ENCODE peak calls at places on chromosomes 13 and 19, in four cellular contexts. F is CD8-positive, alpha-beta T cell; I is ascending aorta; H is pancreas. S is an unnamed sample. For H3K4me1, the result is how much of the 10 kb centered on the place peaks cover.

GRCh38 chr19:55373993-55374757 is 2.5 kb upstream of the TMEM190 start:
- DNase-seq in I (no peak), H (no peak), F (no peak), S (no peak)

GRCh38 chr13:68064371-68064770 is 834.2 kb upstream of the PCDH9 start:
- DNase-seq in H (no peak), I (no peak), F (no peak), S (no peak)

GRCh38 chr19:41930322-41930722 is 2.1 kb upstream of the ERFL start:
- DNase-seq in I (no peak), F (no peak), H (no peak), S (no peak)

GRCh38 chr19:18441804-18442788 is 4.2 kb upstream of the ISYNA1 start:
- DNase-seq in I (no peak), H (no peak), F (no peak), S (no peak)

GRCh38 chr13:59658027-59658735 is 505.5 kb downstream of the DIAPH3 start:
- DNase-seq in H (no peak), F (no peak), I (no peak), S (no peak)

GRCh38 chr13:22240716-22241115 is 569.8 kb downstream of the FGF9 start:
- DNase-seq in F (no peak), I (no peak), H (no peak), S (no peak)

GRCh38 chr13:82615043-82615442 is 1267.2 kb downstream of the SLITRK1 start:
- DNase-seq in I (no peak), H (no peak), F (no peak), S (no peak)

GRCh38 chr19:8084152-8084551 is 31.6 kb downstream of the CCL25 start:
- DNase-seq in H (no peak), I (no peak), F (no peak), S (no peak)

GRCh38 chr19:6252066-6252465 is 27.7 kb downstream of the MLLT1 start:
- DNase-seq in I (no peak), F (no peak), H (no peak), S (no peak)

GRCh38 chr19:32362318-32362691 is 16.9 kb downstream of the ZNF507 start:
- DNase-seq in I (no peak), F (no peak), H (no peak), S (no peak)

GRCh38 chr13:43516401-43516826 is 270.4 kb downstream of the ENOX1 start:
- DNase-seq in H (no peak), F (no peak), I (no peak), S (no peak)

GRCh38 chr19:31525610-31526147 is 176.4 kb upstream of the TSHZ3 start:
- DNase-seq in F (no peak), I (no peak), H (no peak), S (no peak)

GRCh38 chr13:34943675-34944634 is 1.9 kb downstream of the NBEA start:
- DNase-seq in F (no peak), I (no peak), H (no peak), S (no peak)

GRCh38 chr13:48001127-48001881 is at the start of gene SUCLA2:
- DNase-seq in I (peak), F (peak), H (peak), S (peak)

GRCh38 chr19:38706792-38707511 is 37.3 kb downstream of the CAPN12 start:
- DNase-seq in H (no peak), I (no peak), F (no peak), S (no peak)

GRCh38 chr13:105918842-105919741 is 616.4 kb downstream of the EFNB2 start:
- DNase-seq in F (no peak), H (no peak), I (no peak), S (peak)

GRCh38 chr13:98978280-98978679 is 416 bp upstream of the DOCK9 start:
- DNase-seq in I (no peak), F (no peak), H (no peak), S (no peak)

GRCh38 chr19:38736413-38737280 is 7.6 kb downstream of the CAPN12 start:
- DNase-seq in F (peak), I (no peak), H (peak), S (peak)

GRCh38 chr19:39194832-39195542 is 1.8 kb upstream of the NCCRP1 start:
- DNase-seq in I (no peak), H (no peak), F (no peak), S (no peak)

GRCh38 chr13:44498969-44499368 is 77.2 kb downstream of the TSC22D1 start:
- DNase-seq in H (no peak), F (no peak), I (no peak), S (no peak)

GRCh38 chr13:25372275-25373081 is 704 bp downstream of the ATP8A2 start:
- DNase-seq in F (no peak), I (no peak), H (no peak), S (no peak)

GRCh38 chr13:45209229-45209628 is 8.4 kb upstream of the KCTD4 start:
- DNase-seq in H (no peak), I (no peak), F (no peak), S (no peak)

GRCh38 chr19:18292810-18293641 is 11.6 kb upstream of the JUND start:
- DNase-seq in F (no peak), I (peak), H (peak), S (peak)

GRCh38 chr13:21137696-21138095 is 38.7 kb downstream of the SKA3 start:
- DNase-seq in I (no peak), F (no peak), H (no peak), S (no peak)

GRCh38 chr19:41409288-41409687 is 11.7 kb downstream of the BCKDHA start:
- DNase-seq in F (no peak), H (peak), I (no peak), S (no peak)

GRCh38 chr19:48283908-48284307 is 14.0 kb downstream of the ZNF114 start:
- DNase-seq in I (no peak), F (no peak), H (no peak), S (no peak)

GRCh38 chr19:38149597-38149996 is 74.4 kb downstream of the DPF1 start:
- DNase-seq in F (no peak), I (no peak), H (no peak), S (no peak)

GRCh38 chr19:49335784-49336481 is 727 bp downstream of the CD37 start:
- DNase-seq in F (no peak), I (no peak), H (no peak), S (no peak)

GRCh38 chr19:6668696-6669095 is 1.3 kb downstream of the TNFSF14 start:
- DNase-seq in F (no peak), I (no peak), H (no peak), S (no peak)

GRCh38 chr19:35291916-35292315 is at the start of gene MAG:
- DNase-seq in F (no peak), H (no peak), I (no peak), S (no peak)

GRCh38 chr13:44125943-44126469 is 246.3 kb downstream of the LACC1 start:
- DNase-seq in F (no peak), H (no peak), I (no peak), S (no peak)

GRCh38 chr19:36851898-36852297 is 1.2 kb downstream of the ZNF345 start:
- DNase-seq in F (no peak), I (no peak), H (no peak), S (no peak)

GRCh38 chr13:43725460-43725859 is 61.3 kb downstream of the ENOX1 start:
- DNase-seq in I (no peak), H (no peak), F (no peak), S (no peak)

GRCh38 chr13:86020350-86021002 is 221.3 kb upstream of the SLITRK6 start:
- DNase-seq in I (no peak), H (no peak), F (no peak), S (no peak)

GRCh38 chr13:98279473-98280175 is 102.6 kb upstream of the RNF113B start:
- DNase-seq in H (no peak), F (no peak), I (no peak), S (no peak)

GRCh38 chr19:23071087-23071511 is 45.7 kb upstream of the ZNF730 start:
- DNase-seq in I (no peak), H (peak), F (no peak), S (peak)

DNA sequence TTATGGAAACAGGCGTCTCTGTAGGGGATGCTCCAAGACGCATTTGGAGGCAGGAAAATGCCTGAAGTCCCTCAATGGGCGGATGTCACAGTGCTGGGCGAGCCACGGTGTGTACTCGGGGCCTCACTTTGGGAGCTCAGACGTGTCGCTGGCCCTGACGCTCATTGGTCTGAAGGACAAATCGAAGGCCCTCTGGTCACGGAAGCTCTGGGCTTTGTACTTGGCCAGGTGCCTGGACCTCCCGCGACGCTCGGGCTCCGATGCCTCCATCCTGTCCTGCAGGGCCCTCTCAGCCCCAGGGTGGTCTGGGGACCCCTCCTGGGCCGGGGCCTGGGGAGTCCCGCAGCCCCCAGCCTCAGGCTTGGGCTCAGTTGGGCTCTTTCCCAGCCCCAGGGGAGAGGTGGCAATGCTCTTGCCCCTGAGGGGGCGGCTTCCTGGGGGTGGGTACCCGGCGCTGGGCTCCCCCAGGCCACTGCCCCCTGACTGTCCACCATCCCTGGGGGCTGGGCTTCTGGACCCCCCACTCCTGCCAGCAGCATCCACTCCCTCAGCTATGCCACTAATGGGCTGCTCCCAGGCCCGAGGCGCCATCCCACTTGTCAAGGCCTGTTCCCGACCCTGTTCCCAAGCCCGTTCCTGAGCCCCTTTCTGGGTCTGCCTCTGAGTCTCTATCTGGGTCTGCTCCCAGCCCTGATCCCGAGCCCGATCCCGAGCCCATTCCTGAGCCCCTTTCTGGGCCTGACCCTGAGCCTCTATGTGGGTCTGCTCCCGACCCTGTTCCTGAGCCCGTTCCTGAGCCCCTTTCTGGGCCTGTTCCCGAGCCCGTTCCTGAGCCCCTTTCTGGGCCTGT is 39.5 kb upstream of the GRTP1 start:
- DNase-seq in H (peak), F (no peak), I (no peak), S (no peak)
- H3K4me1 ChIP-seq in H (under half), F (under half), I (under half), S (under half)

GRCh38 chr13:95298971-95299627 is 2.2 kb downstream of the ABCC4 start:
- DNase-seq in F (no peak), I (no peak), H (no peak), S (no peak)
- H3K4me3 ChIP-seq in F (no peak), I (no peak), H (no peak), S (no peak)

DNA sequence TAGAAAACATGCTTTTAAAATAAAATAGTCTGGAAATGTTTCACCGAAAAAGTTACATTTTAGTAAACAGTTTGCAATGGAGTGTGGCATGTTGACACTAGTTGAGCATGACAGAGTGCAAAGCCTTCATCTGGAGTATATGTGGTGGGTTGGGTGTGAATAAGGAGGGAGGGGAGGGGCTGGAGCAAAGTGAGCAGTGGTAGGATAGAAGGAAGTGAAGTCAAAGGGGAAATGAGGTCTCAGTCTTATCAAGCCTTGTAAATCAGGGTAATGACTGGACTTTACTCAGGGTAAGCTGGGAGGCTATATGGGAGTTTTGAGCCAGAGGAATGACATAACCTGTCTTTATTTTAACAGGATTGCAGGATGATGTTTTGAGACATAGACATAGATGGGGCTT is 222.8 kb downstream of the PCDH20 start:
- DNase-seq in H (no peak), I (no peak), F (no peak), S (no peak)
- H3K4me1 ChIP-seq in H (under half), I (under half), F (under half), S (under half)

GRCh38 chr19:50488795-50489194 is 12.1 kb upstream of the GARIN5A start:
- DNase-seq in H (no peak), I (no peak), F (no peak), S (no peak)
- H3K4me3 ChIP-seq in H (no peak), I (no peak), F (no peak), S (no peak)

DNA sequence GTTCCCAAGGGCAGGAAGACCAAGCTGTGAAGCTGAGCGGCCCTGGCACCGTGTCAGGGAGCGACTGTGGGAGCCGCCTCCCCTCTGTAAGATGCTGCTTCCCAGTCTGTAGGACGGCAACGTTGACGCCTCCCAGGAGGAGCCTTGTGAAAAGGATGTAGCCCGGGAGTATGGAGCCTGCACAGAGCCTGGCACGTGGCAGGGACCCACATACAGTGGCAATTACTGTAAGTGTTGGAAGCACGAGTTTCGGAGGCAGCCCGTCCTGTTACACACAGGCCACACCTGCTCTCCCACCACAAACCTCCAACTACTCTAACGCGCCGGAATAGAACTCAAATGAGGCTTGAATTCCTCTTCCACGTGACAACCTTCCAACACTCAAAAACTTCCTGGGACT is 6.6 kb downstream of the RAB20 start:
- DNase-seq in H (peak), I (no peak), F (no peak), S (no peak)
- H3K4me1 ChIP-seq in H (half or more), I (under half), F (under half), S (under half)

DNA sequence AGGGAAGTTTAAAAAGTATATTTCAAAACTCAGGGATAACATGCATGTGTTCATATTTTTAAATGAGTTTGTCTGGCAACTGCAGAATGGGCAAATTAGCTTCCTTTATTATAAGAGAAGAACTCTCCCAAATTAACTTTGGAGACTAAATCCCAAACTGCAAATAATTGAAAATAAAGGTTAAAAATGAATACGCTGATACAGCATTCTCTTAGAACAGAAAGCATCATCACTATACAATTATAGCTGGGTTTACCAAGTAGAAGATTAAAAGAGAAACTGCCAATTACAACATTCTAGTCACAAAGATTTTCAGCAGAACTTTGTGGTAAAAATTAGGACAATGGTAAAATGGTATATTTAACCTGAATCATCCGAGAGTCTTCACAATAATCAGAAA is 73.3 kb downstream of the OLFM4 start:
- DNase-seq in F (no peak), H (no peak), I (no peak), S (no peak)
- H3K4me3 ChIP-seq in F (no peak), H (no peak), I (no peak), S (no peak)

DNA sequence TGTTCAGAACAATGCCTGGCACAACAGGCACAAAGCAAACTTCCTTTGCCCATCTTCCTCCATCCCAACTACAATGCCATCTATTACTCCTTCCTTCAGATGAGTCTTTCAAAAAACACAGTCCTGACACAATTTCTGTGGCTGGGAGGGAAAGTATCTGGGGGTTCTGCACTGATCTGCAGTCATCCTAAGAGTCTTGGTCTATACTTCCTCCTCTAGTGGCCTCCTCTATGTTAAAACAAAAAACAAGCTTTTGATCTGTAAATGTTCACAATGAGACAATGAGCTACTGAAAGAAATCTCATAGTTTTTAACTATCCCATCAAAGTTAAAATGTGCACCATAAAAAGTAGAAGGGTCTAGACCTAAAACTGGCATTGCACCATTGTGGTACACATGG is 44.7 kb downstream of the USP12 start:
- DNase-seq in H (no peak), F (no peak), I (no peak), S (no peak)
- H3K4me1 ChIP-seq in H (under half), F (under half), I (under half), S (under half)

GRCh38 chr19:12886943-12887747 is at the start of gene KLF1:
- DNase-seq in I (no peak), H (no peak), F (no peak), S (no peak)
- H3K4me3 ChIP-seq in I (peak), H (peak), F (peak), S (peak)

GRCh38 chr19:2047076-2047448 is 4.0 kb downstream of the MKNK2 start:
- DNase-seq in F (no peak), I (no peak), H (no peak), S (no peak)
- H3K4me1 ChIP-seq in F (half or more), I (half or more), H (half or more), S (under half)

GRCh38 chr19:12000152-12000981 is 35.1 kb downstream of the ZNF433 start:
- DNase-seq in I (no peak), H (no peak), F (no peak), S (no peak)

GRCh38 chr19:11995174-11995573 is 30.3 kb downstream of the ZNF763 start:
- DNase-seq in F (no peak), I (no peak), H (no peak), S (peak)
- H3K4me3 ChIP-seq in F (no peak), I (no peak), H (no peak), S (no peak)